ENCODE peak calls at places on chromosomes 6 and 20, in seven cellular contexts. One of them, this sample, is unnamed.

GRCh38 chr6:149834513-149835481 is 29.4 kb downstream of the LRP11 start:
- DNase-seq in pancreas: no peak
- DNase-seq in small intestine: peak; percentile 60
- DNase-seq in naive thymus-derived CD4-positive, alpha-beta T cell: peak; percentile 80
- DNase-seq in stomach: peak; percentile 61
- DNase-seq in right cardiac atrium: peak; percentile 60
- DNase-seq in GM23248: peak; percentile 73
- DNase-seq in this sample: no peak

GRCh38 chr20:36093025-36093803 is 61.3 kb upstream of the EPB41L1 start:
- DNase-seq in small intestine: peak; percentile 67
- DNase-seq in stomach: peak; percentile 83
- DNase-seq in pancreas: peak; percentile 69
- DNase-seq in right cardiac atrium: peak; percentile 86
- DNase-seq in GM23248: peak; percentile 64
- DNase-seq in naive thymus-derived CD4-positive, alpha-beta T cell: peak; percentile 48
- DNase-seq in this sample: peak; percentile 51

GRCh38 chr6:45942953-45943352 is 72.7 kb downstream of the CLIC5 start:
- DNase-seq in stomach: no peak
- DNase-seq in GM23248: no peak
- DNase-seq in pancreas: no peak
- DNase-seq in small intestine: no peak
- DNase-seq in right cardiac atrium: no peak
- DNase-seq in naive thymus-derived CD4-positive, alpha-beta T cell: no peak
- DNase-seq in this sample: no peak

GRCh38 chr6:19052219-19052618 is 665.1 kb downstream of the RNF144B start:
- DNase-seq in stomach: no peak
- DNase-seq in GM23248: peak; percentile 67
- DNase-seq in small intestine: no peak
- DNase-seq in naive thymus-derived CD4-positive, alpha-beta T cell: no peak
- DNase-seq in right cardiac atrium: no peak
- DNase-seq in pancreas: no peak
- DNase-seq in this sample: no peak

GRCh38 chr6:71745525-71745924 is 140.8 kb upstream of the RIMS1 start:
- DNase-seq in right cardiac atrium: no peak
- DNase-seq in pancreas: no peak
- DNase-seq in GM23248: no peak
- DNase-seq in stomach: no peak
- DNase-seq in small intestine: no peak
- DNase-seq in naive thymus-derived CD4-positive, alpha-beta T cell: no peak
- DNase-seq in this sample: no peak

GRCh38 chr6:41284726-41285125 is 1.8 kb downstream of the TREM1 start:
- DNase-seq in small intestine: no peak
- DNase-seq in GM23248: peak; percentile 68
- DNase-seq in stomach: no peak
- DNase-seq in right cardiac atrium: no peak
- DNase-seq in naive thymus-derived CD4-positive, alpha-beta T cell: no peak
- DNase-seq in pancreas: no peak
- DNase-seq in this sample: no peak

GRCh38 chr20:25275813-25276532 is 28.1 kb downstream of the PYGB start:
- DNase-seq in pancreas: peak; percentile 1
- DNase-seq in small intestine: no peak
- DNase-seq in naive thymus-derived CD4-positive, alpha-beta T cell: no peak
- DNase-seq in stomach: peak; percentile 20
- DNase-seq in right cardiac atrium: no peak
- DNase-seq in GM23248: no peak
- DNase-seq in this sample: no peak

GRCh38 chr6:167392631-167393301 is 67.9 kb downstream of the TTLL2 start:
- DNase-seq in small intestine: no peak
- DNase-seq in GM23248: peak; percentile 8
- DNase-seq in right cardiac atrium: no peak
- DNase-seq in stomach: no peak
- DNase-seq in pancreas: no peak
- DNase-seq in naive thymus-derived CD4-positive, alpha-beta T cell: no peak
- DNase-seq in this sample: no peak

GRCh38 chr6:22145294-22145693 is 151.5 kb downstream of the PRL start:
- DNase-seq in stomach: no peak
- DNase-seq in right cardiac atrium: no peak
- DNase-seq in pancreas: no peak
- DNase-seq in small intestine: no peak
- DNase-seq in naive thymus-derived CD4-positive, alpha-beta T cell: no peak
- DNase-seq in GM23248: no peak
- DNase-seq in this sample: no peak

GRCh38 chr6:33029297-33030184 is 20.1 kb upstream of the HLA-DOA start:
- DNase-seq in GM23248: peak; percentile 12
- DNase-seq in naive thymus-derived CD4-positive, alpha-beta T cell: no peak
- DNase-seq in pancreas: no peak
- DNase-seq in small intestine: peak; percentile 8
- DNase-seq in right cardiac atrium: peak; percentile 62
- DNase-seq in stomach: peak; percentile 45
- DNase-seq in this sample: peak; percentile 76

GRCh38 chr20:36482044-36482473 is 59.3 kb upstream of the MYL9 start:
- DNase-seq in pancreas: peak; percentile 70
- DNase-seq in GM23248: no peak
- DNase-seq in stomach: peak; percentile 61
- DNase-seq in small intestine: no peak
- DNase-seq in naive thymus-derived CD4-positive, alpha-beta T cell: no peak
- DNase-seq in right cardiac atrium: peak; percentile 75
- DNase-seq in this sample: peak; percentile 51

GRCh38 chr6:43308101-43308989 is at the start of gene CRIP3:
- DNase-seq in small intestine: no peak
- DNase-seq in stomach: peak; percentile 34
- DNase-seq in naive thymus-derived CD4-positive, alpha-beta T cell: peak; percentile 50
- DNase-seq in GM23248: peak; percentile 80
- DNase-seq in right cardiac atrium: peak; percentile 70
- DNase-seq in pancreas: peak; percentile 23
- DNase-seq in this sample: peak; percentile 30

GRCh38 chr6:10417681-10418104 is 2.8 kb upstream of the TFAP2A start:
- DNase-seq in pancreas: no peak
- DNase-seq in small intestine: no peak
- DNase-seq in right cardiac atrium: no peak
- DNase-seq in GM23248: no peak
- DNase-seq in naive thymus-derived CD4-positive, alpha-beta T cell: no peak
- DNase-seq in stomach: no peak
- DNase-seq in this sample: no peak

GRCh38 chr6:104958178-104958520 is 1.2 kb downstream of the LIN28B start:
- DNase-seq in GM23248: no peak
- DNase-seq in small intestine: no peak
- DNase-seq in stomach: no peak
- DNase-seq in right cardiac atrium: no peak
- DNase-seq in naive thymus-derived CD4-positive, alpha-beta T cell: no peak
- DNase-seq in pancreas: no peak
- DNase-seq in this sample: no peak

GRCh38 chr6:160679402-160679769 is 15.3 kb upstream of the LPA start:
- DNase-seq in pancreas: peak; percentile 48
- DNase-seq in naive thymus-derived CD4-positive, alpha-beta T cell: no peak
- DNase-seq in GM23248: no peak
- DNase-seq in small intestine: no peak
- DNase-seq in stomach: no peak
- DNase-seq in right cardiac atrium: no peak
- DNase-seq in this sample: no peak

GRCh38 chr6:14856177-14856576 is 389.7 kb upstream of the JARID2 start:
- DNase-seq in naive thymus-derived CD4-positive, alpha-beta T cell: no peak
- DNase-seq in stomach: no peak
- DNase-seq in small intestine: no peak
- DNase-seq in pancreas: no peak
- DNase-seq in GM23248: no peak
- DNase-seq in right cardiac atrium: no peak
- DNase-seq in this sample: peak; percentile 30

GRCh38 chr6:14858808-14859207 is 387.1 kb upstream of the JARID2 start:
- DNase-seq in small intestine: no peak
- DNase-seq in GM23248: peak; percentile 41
- DNase-seq in stomach: no peak
- DNase-seq in naive thymus-derived CD4-positive, alpha-beta T cell: no peak
- DNase-seq in pancreas: no peak
- DNase-seq in right cardiac atrium: no peak
- DNase-seq in this sample: no peak

GRCh38 chr6:14852375-14852774 is 393.5 kb upstream of the JARID2 start:
- DNase-seq in small intestine: no peak
- DNase-seq in GM23248: no peak
- DNase-seq in pancreas: no peak
- DNase-seq in right cardiac atrium: no peak
- DNase-seq in naive thymus-derived CD4-positive, alpha-beta T cell: no peak
- DNase-seq in stomach: no peak
- DNase-seq in this sample: no peak

GRCh38 chr6:14861491-14861943 is 384.4 kb upstream of the JARID2 start:
- DNase-seq in small intestine: no peak
- DNase-seq in GM23248: no peak
- DNase-seq in stomach: no peak
- DNase-seq in naive thymus-derived CD4-positive, alpha-beta T cell: no peak
- DNase-seq in pancreas: no peak
- DNase-seq in right cardiac atrium: no peak
- DNase-seq in this sample: no peak

DNA sequence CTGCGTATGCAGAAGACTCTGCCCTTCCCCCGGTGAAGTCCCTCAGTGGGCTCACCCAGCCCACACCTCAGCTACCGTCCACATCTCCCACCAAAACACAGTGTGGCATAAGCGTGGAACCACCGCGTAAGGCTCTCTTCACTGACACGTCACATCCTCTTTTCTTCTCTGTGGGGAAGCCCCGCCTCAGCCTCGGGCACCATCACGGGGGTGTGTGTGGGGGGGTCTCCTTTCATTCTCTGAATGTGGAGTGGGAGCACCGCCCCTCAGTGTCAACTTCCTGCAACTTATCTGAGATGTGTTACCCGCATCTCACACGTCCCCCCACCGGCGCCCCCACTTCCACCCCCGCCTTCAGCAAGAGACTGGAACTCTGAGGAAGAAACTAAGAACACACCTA is 388.4 kb upstream of the JARID2 start:
- DNase-seq in naive thymus-derived CD4-positive, alpha-beta T cell: peak; percentile 73
- DNase-seq in right cardiac atrium: peak; percentile 63
- DNase-seq in GM23248: no peak
- DNase-seq in small intestine: no peak
- DNase-seq in pancreas: no peak
- DNase-seq in stomach: peak; percentile 33
- DNase-seq in this sample: peak; percentile 12
- H3K27ac ChIP-seq in naive thymus-derived CD4-positive, alpha-beta T cell: peak overlapping the region; percentile 59
- H3K27ac ChIP-seq in right cardiac atrium: no peak overlapping the region
- H3K27ac ChIP-seq in GM23248: no peak overlapping the region
- H3K27ac ChIP-seq in small intestine: no peak overlapping the region
- H3K27ac ChIP-seq in pancreas: no peak overlapping the region
- H3K27ac ChIP-seq in stomach: no peak overlapping the region
- H3K27ac ChIP-seq in this sample: no peak overlapping the region

DNA sequence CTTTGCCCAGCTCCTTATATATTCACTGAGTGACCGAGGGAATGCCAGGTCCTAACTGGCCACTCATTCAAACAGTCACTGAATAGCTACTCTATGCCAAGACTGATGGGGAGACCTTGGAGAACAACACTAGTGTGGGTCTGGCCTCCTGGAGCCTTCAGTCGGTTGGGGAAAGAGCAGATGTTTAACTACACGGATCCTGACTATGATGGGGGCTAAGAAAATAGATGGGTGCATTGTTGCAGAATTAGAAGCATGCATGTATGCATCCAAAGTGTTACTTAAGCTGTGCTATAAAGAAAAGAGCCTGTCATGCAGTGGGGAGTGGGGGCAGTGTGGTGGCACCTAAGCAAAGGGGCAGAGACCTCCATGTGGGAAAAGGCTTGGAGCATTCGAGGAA is 6.5 kb downstream of the FKBP1A start:
- DNase-seq in pancreas: no peak
- DNase-seq in GM23248: no peak
- DNase-seq in stomach: no peak
- DNase-seq in right cardiac atrium: no peak
- DNase-seq in small intestine: no peak
- DNase-seq in naive thymus-derived CD4-positive, alpha-beta T cell: no peak
- DNase-seq in this sample: no peak
- H3K4me1 ChIP-seq in pancreas: peaks cover 38% of the 10 kb centered on the region
- H3K4me1 ChIP-seq in GM23248: peaks cover 45% of the 10 kb centered on the region
- H3K4me1 ChIP-seq in stomach: peaks cover 79% of the 10 kb centered on the region
- H3K4me1 ChIP-seq in right cardiac atrium: peaks cover 25% of the 10 kb centered on the region
- H3K4me1 ChIP-seq in small intestine: peaks cover 11% of the 10 kb centered on the region
- H3K4me1 ChIP-seq in naive thymus-derived CD4-positive, alpha-beta T cell: peaks cover 74% of the 10 kb centered on the region
- H3K4me1 ChIP-seq in this sample: peaks cover 100% of the 10 kb centered on the region

GRCh38 chr6:142728910-142729481 is 216.0 kb downstream of the HIVEP2 start:
- DNase-seq in naive thymus-derived CD4-positive, alpha-beta T cell: no peak
- DNase-seq in right cardiac atrium: no peak
- DNase-seq in GM23248: peak; percentile 53
- DNase-seq in small intestine: peak; percentile 88
- DNase-seq in stomach: no peak
- DNase-seq in pancreas: no peak
- DNase-seq in this sample: no peak

GRCh38 chr6:142735182-142735581 is 209.8 kb downstream of the HIVEP2 start:
- DNase-seq in naive thymus-derived CD4-positive, alpha-beta T cell: no peak
- DNase-seq in pancreas: no peak
- DNase-seq in GM23248: no peak
- DNase-seq in right cardiac atrium: no peak
- DNase-seq in small intestine: no peak
- DNase-seq in stomach: no peak
- DNase-seq in this sample: no peak

GRCh38 chr6:142729618-142730017 is 215.4 kb downstream of the HIVEP2 start:
- DNase-seq in right cardiac atrium: no peak
- DNase-seq in GM23248: no peak
- DNase-seq in small intestine: no peak
- DNase-seq in pancreas: no peak
- DNase-seq in naive thymus-derived CD4-positive, alpha-beta T cell: no peak
- DNase-seq in stomach: no peak
- DNase-seq in this sample: no peak

GRCh38 chr6:142731611-142732010 is 213.4 kb downstream of the HIVEP2 start:
- DNase-seq in stomach: no peak
- DNase-seq in small intestine: no peak
- DNase-seq in naive thymus-derived CD4-positive, alpha-beta T cell: no peak
- DNase-seq in pancreas: no peak
- DNase-seq in GM23248: no peak
- DNase-seq in right cardiac atrium: no peak
- DNase-seq in this sample: no peak

GRCh38 chr6:142732790-142733189 is 212.2 kb downstream of the HIVEP2 start:
- DNase-seq in right cardiac atrium: no peak
- DNase-seq in naive thymus-derived CD4-positive, alpha-beta T cell: peak; percentile 42
- DNase-seq in small intestine: peak; percentile 38
- DNase-seq in GM23248: no peak
- DNase-seq in pancreas: no peak
- DNase-seq in stomach: no peak
- DNase-seq in this sample: no peak
- H3K27ac ChIP-seq in right cardiac atrium: no peak overlapping the region
- H3K27ac ChIP-seq in naive thymus-derived CD4-positive, alpha-beta T cell: no peak overlapping the region
- H3K27ac ChIP-seq in small intestine: no peak overlapping the region
- H3K27ac ChIP-seq in GM23248: no peak overlapping the region
- H3K27ac ChIP-seq in pancreas: no peak overlapping the region
- H3K27ac ChIP-seq in stomach: no peak overlapping the region
- H3K27ac ChIP-seq in this sample: no peak overlapping the region

GRCh38 chr6:108799356-108799720 is 48.9 kb upstream of the ARMC2 start:
- DNase-seq in stomach: no peak
- DNase-seq in small intestine: no peak
- DNase-seq in GM23248: no peak
- DNase-seq in right cardiac atrium: no peak
- DNase-seq in pancreas: no peak
- DNase-seq in naive thymus-derived CD4-positive, alpha-beta T cell: no peak
- DNase-seq in this sample: no peak
- H3K4me1 ChIP-seq in stomach: peaks cover 31% of the 10 kb centered on the region
- H3K4me1 ChIP-seq in small intestine: peaks cover 2% of the 10 kb centered on the region
- H3K4me1 ChIP-seq in GM23248: peaks cover 10% of the 10 kb centered on the region
- H3K4me1 ChIP-seq in right cardiac atrium: peaks cover 8% of the 10 kb centered on the region
- H3K4me1 ChIP-seq in pancreas: peaks cover 27% of the 10 kb centered on the region
- H3K4me1 ChIP-seq in naive thymus-derived CD4-positive, alpha-beta T cell: peaks cover 16% of the 10 kb centered on the region
- H3K4me1 ChIP-seq in this sample: peaks cover 45% of the 10 kb centered on the region

GRCh38 chr6:39188577-39188976 is 40.7 kb downstream of the KCNK5 start:
- DNase-seq in pancreas: no peak
- DNase-seq in GM23248: no peak
- DNase-seq in naive thymus-derived CD4-positive, alpha-beta T cell: no peak
- DNase-seq in right cardiac atrium: no peak
- DNase-seq in stomach: no peak
- DNase-seq in small intestine: peak; percentile 85
- DNase-seq in this sample: no peak
- H3K27ac ChIP-seq in pancreas: no peak overlapping the region
- H3K27ac ChIP-seq in GM23248: no peak overlapping the region
- H3K27ac ChIP-seq in naive thymus-derived CD4-positive, alpha-beta T cell: no peak overlapping the region
- H3K27ac ChIP-seq in right cardiac atrium: no peak overlapping the region
- H3K27ac ChIP-seq in stomach: peak overlapping the region; percentile 52
- H3K27ac ChIP-seq in small intestine: peak overlapping the region; percentile 99
- H3K27ac ChIP-seq in this sample: no peak overlapping the region

This sample was measured in heart right ventricle.